ENCODE peak calls at places on chromosomes 13 and 19, in nine cellular contexts. N is fibroblast of pulmonary artery, Y is mesenchymal stem cell, T is lung, O is NCI-H1105 treated with DMSO at 0.1 percent for 48 hours, Z is GDM1, X is GM04504, F is thoracic aorta, H is NCI-H1417 treated with DMSO at 0.1 percent for 48 hours. W is an unnamed sample.
A peak's percentile ranks its signal among the peaks of the same experiment; 100 is the strongest.

GRCh38 chr13:25371608-25372274 is at the start of gene ATP8A2:
- DNase-seq in N (no peak), Y (no peak), F (no peak), X (no peak), O (peak; percentile 3), T (no peak), H (no peak), Z (no peak), W (no peak)

GRCh38 chr13:42970824-42971669 is 21.0 kb downstream of the EPSTI1 start:
- DNase-seq in F (no peak), T (no peak), Y (peak; percentile 51), H (no peak), N (peak; percentile 63), Z (peak; percentile 42), O (peak; percentile 14), X (no peak), W (peak; percentile 24)

GRCh38 chr13:44312898-44313551 is 60.6 kb upstream of the SERP2 start:
- DNase-seq in X (peak; percentile 75), N (peak; percentile 79), O (no peak), T (no peak), Z (no peak), F (no peak), H (no peak), Y (peak; percentile 87), W (peak; percentile 67)

GRCh38 chr13:44128522-44128921 is 245.1 kb upstream of the SERP2 start:
- DNase-seq in T (no peak), X (peak; percentile 28), Z (no peak), H (no peak), N (no peak), O (no peak), Y (no peak), F (no peak), W (no peak)

GRCh38 chr19:34961775-34962174 is 2.3 kb downstream of the ZNF792 start:
- DNase-seq in X (no peak), F (no peak), Y (no peak), T (no peak), O (no peak), H (no peak), N (no peak), Z (no peak), W (no peak)

GRCh38 chr13:48646791-48647190 is 6.9 kb upstream of the CYSLTR2 start:
- DNase-seq in O (no peak), H (no peak), X (no peak), F (no peak), N (no peak), Y (no peak), T (no peak), Z (no peak), W (no peak)

GRCh38 chr13:49369876-49370275 is 74.0 kb downstream of the CAB39L start:
- DNase-seq in N (no peak), X (no peak), F (no peak), Y (no peak), Z (peak; percentile 3), O (no peak), T (no peak), H (no peak), W (no peak)

GRCh38 chr19:2110822-2111221 is 14.1 kb downstream of the IZUMO4 start:
- DNase-seq in X (no peak), O (no peak), T (no peak), H (no peak), Y (no peak), Z (no peak), N (no peak), F (no peak), W (no peak)

GRCh38 chr13:62710766-62711165 is 1295.1 kb upstream of the PCDH20 start:
- DNase-seq in F (no peak), O (no peak), Z (no peak), N (no peak), H (no peak), X (no peak), T (no peak), Y (no peak), W (no peak)

GRCh38 chr13:113976711-113977684 is 3.1 kb upstream of the C13orf46 start:
- DNase-seq in O (no peak), Y (no peak), F (peak; percentile 2), Z (no peak), X (peak; percentile 49), H (no peak), N (peak; percentile 78), T (no peak), W (peak; percentile 10)

GRCh38 chr19:47075941-47076340 is 27.5 kb upstream of the TMEM160 start:
- DNase-seq in F (no peak), Y (no peak), X (no peak), Z (no peak), N (no peak), H (no peak), T (no peak), O (no peak), W (peak; percentile 33)

GRCh38 chr19:18924684-18925213 is 5.2 kb downstream of the DDX49 start:
- DNase-seq in T (no peak), N (no peak), O (no peak), X (no peak), Y (no peak), H (no peak), F (no peak), Z (no peak), W (no peak)

W was measured in RCC 7860.